ENCODE peak calls at places on chromosomes 12 and 14, in eight cellular contexts. H, D, J, Z, M, T, F and R are unnamed samples.

GRCh38 chr12:66143868-66144267 is 13.3 kb upstream of the LLPH start:
- DNase-seq in H (no peak), D (no peak), J (no peak), Z (no peak), M (no peak), T (no peak), F (no peak), R (no peak)

GRCh38 chr12:4743046-4743445 is 22.8 kb downstream of the GALNT8 start:
- DNase-seq in H (no peak), D (no peak), J (no peak), Z (no peak), M (peak; percentile 71), T (no peak), F (no peak), R (no peak)

GRCh38 chr12:530308-530707 is 70.6 kb downstream of the B4GALNT3 start:
- DNase-seq in H (no peak), D (no peak), J (no peak), Z (no peak), M (no peak), T (no peak), F (no peak), R (no peak)

GRCh38 chr14:96051642-96052540 is 12.7 kb downstream of the C14orf132 start:
- DNase-seq in H (no peak), D (no peak), J (no peak), Z (no peak), M (peak; percentile 78), T (no peak), F (no peak), R (no peak)

GRCh38 chr12:107992870-107993451 is 136.1 kb upstream of the WSCD2 start:
- DNase-seq in H (peak; percentile 13), D (no peak), J (no peak), Z (no peak), M (peak; percentile 90), T (peak; percentile 32), F (no peak), R (no peak)

GRCh38 chr14:71286126-71286525 is 378.9 kb downstream of the PCNX1 start:
- DNase-seq in H (no peak), D (no peak), J (no peak), Z (no peak), M (no peak), T (no peak), F (no peak), R (no peak)

GRCh38 chr14:102774391-102775153 is 2.7 kb upstream of the TRAF3 start:
- DNase-seq in H (peak; percentile 85), D (peak; percentile 42), J (peak; percentile 56), Z (no peak), M (peak; percentile 84), T (peak; percentile 67), F (peak; percentile 59), R (peak; percentile 84)

GRCh38 chr14:34650786-34651584 is 21.0 kb upstream of the SNX6 start:
- DNase-seq in H (peak; percentile 100), D (no peak), J (no peak), Z (no peak), M (no peak), T (no peak), F (peak; percentile 22), R (no peak)

GRCh38 chr12:110217996-110218674 is 62.9 kb upstream of the ATP2A2 start:
- DNase-seq in H (no peak), D (no peak), J (no peak), Z (no peak), M (no peak), T (no peak), F (no peak), R (no peak)

GRCh38 chr14:66315548-66315947 is 170.6 kb upstream of the CCDC196 start:
- DNase-seq in H (no peak), D (no peak), J (no peak), Z (no peak), M (peak; percentile 64), T (no peak), F (no peak), R (no peak)

GRCh38 chr14:99681101-99681831 is 2.8 kb upstream of the CYP46A1 start:
- DNase-seq in H (no peak), D (no peak), J (no peak), Z (no peak), M (peak; percentile 41), T (peak; percentile 51), F (no peak), R (no peak)

GRCh38 chr12:111033281-111034147 is 113.1 kb upstream of the MYL2 start:
- DNase-seq in H (no peak), D (no peak), J (no peak), Z (no peak), M (peak; percentile 90), T (no peak), F (no peak), R (peak; percentile 22)

GRCh38 chr14:74019743-74020142 is 594 bp downstream of the BBOF1 start:
- DNase-seq in H (peak; percentile 80), D (no peak), J (no peak), Z (no peak), M (no peak), T (peak; percentile 15), F (peak; percentile 39), R (no peak)

GRCh38 chr14:74567646-74568379 is 44.2 kb downstream of the LTBP2 start:
- DNase-seq in H (no peak), D (no peak), J (no peak), Z (peak; percentile 45), M (no peak), T (no peak), F (no peak), R (no peak)

GRCh38 chr12:106223485-106224391 is 24.1 kb downstream of the CKAP4 start:
- DNase-seq in H (peak; percentile 71), D (peak; percentile 77), J (peak; percentile 54), Z (no peak), M (peak; percentile 98), T (peak; percentile 71), F (peak; percentile 84), R (no peak)

GRCh38 chr14:63229330-63230059 is 25.3 kb downstream of the RHOJ start:
- DNase-seq in H (no peak), D (no peak), J (no peak), Z (no peak), M (no peak), T (no peak), F (no peak), R (no peak)

GRCh38 chr14:74947353-74948227 is 7.8 kb downstream of the PGF start:
- DNase-seq in H (no peak), D (no peak), J (no peak), Z (no peak), M (no peak), T (no peak), F (no peak), R (no peak)

GRCh38 chr12:132095520-132096409 is 48.4 kb downstream of the DDX51 start:
- DNase-seq in H (no peak), D (no peak), J (no peak), Z (no peak), M (peak; percentile 64), T (no peak), F (no peak), R (no peak)

GRCh38 chr12:59382678-59383425 is 213.0 kb upstream of the SLC16A7 start:
- DNase-seq in H (no peak), D (no peak), J (no peak), Z (no peak), M (no peak), T (no peak), F (no peak), R (no peak)
- H3K4me3 ChIP-seq in H (no peak overlapping the region), D (no peak overlapping the region), J (no peak overlapping the region), Z (no peak overlapping the region), M (no peak overlapping the region), T (no peak overlapping the region), F (no peak overlapping the region), R (no peak overlapping the region)

GRCh38 chr14:50394713-50395112 is 2.0 kb downstream of the CDKL1 start:
- DNase-seq in H (no peak), D (no peak), J (no peak), Z (no peak), M (no peak), T (no peak), F (no peak), R (no peak)
- H3K4me3 ChIP-seq in H (no peak overlapping the region), D (peak overlapping the region; percentile 79), J (no peak overlapping the region), Z (no peak overlapping the region), M (no peak overlapping the region), T (no peak overlapping the region), F (peak overlapping the region; percentile 55), R (no peak overlapping the region)

GRCh38 chr12:94151577-94151976 is 3.2 kb downstream of the PLXNC1 start:
- DNase-seq in H (no peak), D (no peak), J (no peak), Z (peak; percentile 69), M (peak; percentile 48), T (no peak), F (no peak), R (no peak)
- H3K4me3 ChIP-seq in H (no peak overlapping the region), D (no peak overlapping the region), J (no peak overlapping the region), Z (no peak overlapping the region), M (peak overlapping the region; percentile 63), T (no peak overlapping the region), F (no peak overlapping the region), R (peak overlapping the region; percentile 72)

GRCh38 chr12:121797937-121798801 is 4.7 kb upstream of the RHOF start:
- DNase-seq in H (no peak), D (peak; percentile 77), J (no peak), Z (peak; percentile 94), M (peak; percentile 89), T (peak; percentile 81), F (peak; percentile 80), R (peak; percentile 9)
- H3K4me3 ChIP-seq in H (peak overlapping the region; percentile 69), D (no peak overlapping the region), J (no peak overlapping the region), Z (peak overlapping the region; percentile 67), M (peak overlapping the region; percentile 84), T (no peak overlapping the region), F (no peak overlapping the region), R (no peak overlapping the region)

GRCh38 chr12:73833746-73834145 is 703.9 kb upstream of the ATXN7L3B start:
- DNase-seq in H (no peak), D (no peak), J (no peak), Z (no peak), M (no peak), T (no peak), F (no peak), R (no peak)
- H3K4me3 ChIP-seq in H (no peak overlapping the region), D (no peak overlapping the region), J (no peak overlapping the region), Z (no peak overlapping the region), M (no peak overlapping the region), T (no peak overlapping the region), F (no peak overlapping the region), R (no peak overlapping the region)

DNA sequence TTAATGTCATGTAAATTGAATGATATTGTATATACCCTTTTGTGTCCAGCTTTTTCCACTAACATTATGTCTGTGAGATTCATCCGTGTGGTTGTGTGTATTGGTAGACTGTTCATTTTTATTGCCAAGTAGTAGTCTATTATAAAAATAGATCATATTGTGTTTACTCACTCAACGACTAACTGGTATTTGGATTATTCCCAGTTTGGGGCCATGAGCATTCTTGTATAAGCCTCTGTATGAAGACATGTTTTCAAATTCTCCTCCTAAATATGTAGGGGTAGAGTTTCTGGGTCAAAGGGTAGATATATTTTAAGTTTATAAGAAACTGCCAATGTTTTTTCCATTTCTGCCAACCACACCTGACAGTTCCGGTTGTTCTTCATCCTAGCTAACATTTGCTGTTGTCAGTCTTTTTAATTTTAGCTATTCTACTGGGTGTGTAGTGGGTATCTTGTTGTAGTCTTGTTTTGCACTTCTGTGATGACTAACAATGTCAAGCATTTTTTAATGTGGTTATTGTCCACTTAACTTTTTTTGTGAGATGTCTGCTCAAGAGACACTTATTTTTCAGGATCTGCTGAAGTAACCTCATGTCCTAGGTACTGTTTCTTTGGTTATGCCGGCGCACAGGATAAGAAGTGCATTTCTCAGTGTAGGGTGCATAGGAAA is 93.2 kb downstream of the DACT1 start:
- DNase-seq in H (peak; percentile 57), D (no peak), J (no peak), Z (no peak), M (no peak), T (no peak), F (no peak), R (no peak)
- H3K4me3 ChIP-seq in H (no peak overlapping the region), D (no peak overlapping the region), J (no peak overlapping the region), Z (no peak overlapping the region), M (no peak overlapping the region), T (no peak overlapping the region), F (no peak overlapping the region), R (no peak overlapping the region)

GRCh38 chr12:100718212-100718611 is 76.4 kb upstream of the ANO4 start:
- DNase-seq in H (peak; percentile 26), D (no peak), J (no peak), Z (no peak), M (no peak), T (no peak), F (no peak), R (no peak)
- H3K4me3 ChIP-seq in H (no peak overlapping the region), D (no peak overlapping the region), J (no peak overlapping the region), Z (no peak overlapping the region), M (peak overlapping the region; percentile 81), T (no peak overlapping the region), F (no peak overlapping the region), R (no peak overlapping the region)